ENCODE peak calls at places on chromosomes 13 and 19, in ten cellular contexts. I, H, S, W, T, E, Z, M, L and O are unnamed samples.
A peak's percentile ranks its signal among the peaks of the same experiment; 100 is the strongest.

GRCh38 chr13:44719857-44720671 is 143.9 kb upstream of the TSC22D1 start:
- DNase-seq in M (no peak), L (no peak), I (no peak), Z (no peak), T (no peak), E (peak; percentile 90), W (peak; percentile 91), S (peak; percentile 28), H (peak; percentile 88), O (peak; percentile 84)

GRCh38 chr19:10748924-10749434 is 31.1 kb downstream of the DNM2 start:
- DNase-seq in Z (no peak), T (no peak), I (no peak), E (peak; percentile 70), L (peak; percentile 66), W (peak; percentile 60), H (peak; percentile 46), S (no peak), M (no peak), O (peak; percentile 44)

GRCh38 chr19:33421368-33421767 is 47.9 kb downstream of the CEBPG start:
- DNase-seq in M (no peak), S (no peak), T (no peak), H (no peak), Z (no peak), L (no peak), W (no peak), I (no peak), E (no peak), O (no peak)

GRCh38 chr19:40139533-40140287 is 49.0 kb upstream of the ZNF780A start:
- DNase-seq in Z (no peak), L (peak; percentile 67), I (peak; percentile 44), M (no peak), H (peak; percentile 58), W (peak; percentile 71), E (peak; percentile 75), T (no peak), S (no peak), O (peak; percentile 76)

GRCh38 chr13:46633416-46633815 is 80.4 kb downstream of the LRCH1 start:
- DNase-seq in S (no peak), W (peak; percentile 66), E (peak; percentile 81), I (no peak), L (peak; percentile 48), M (no peak), Z (no peak), T (no peak), H (peak; percentile 77), O (peak; percentile 81)

GRCh38 chr13:59603646-59604045 is 560.1 kb downstream of the DIAPH3 start:
- DNase-seq in W (no peak), T (no peak), M (no peak), S (no peak), E (no peak), Z (no peak), I (no peak), L (no peak), H (no peak), O (no peak)

GRCh38 chr19:56111601-56112312 is 9.3 kb downstream of the ZNF787 start:
- DNase-seq in Z (no peak), S (peak; percentile 48), H (no peak), E (no peak), I (peak; percentile 70), M (no peak), T (no peak), W (no peak), L (no peak), O (no peak)

GRCh38 chr13:113122571-113123225 is at the start of gene F10:
- DNase-seq in I (no peak), T (peak; percentile 54), H (peak; percentile 63), W (peak; percentile 78), M (peak; percentile 62), L (no peak), Z (peak; percentile 84), E (peak; percentile 74), S (peak; percentile 47), O (peak; percentile 67)

GRCh38 chr13:112885782-112886268 is 83.2 kb upstream of the MCF2L start:
- DNase-seq in S (peak; percentile 75), E (peak; percentile 81), M (peak; percentile 65), L (peak; percentile 85), I (no peak), W (peak; percentile 91), H (peak; percentile 78), T (peak; percentile 83), Z (peak; percentile 100), O (peak; percentile 89)

GRCh38 chr19:3969435-3970312 is 1.2 kb downstream of the DAPK3 start:
- DNase-seq in T (peak; percentile 40), S (peak; percentile 60), I (no peak), M (peak; percentile 61), E (peak; percentile 78), L (peak; percentile 96), H (peak; percentile 87), Z (no peak), W (peak; percentile 79), O (peak; percentile 83)

DNA sequence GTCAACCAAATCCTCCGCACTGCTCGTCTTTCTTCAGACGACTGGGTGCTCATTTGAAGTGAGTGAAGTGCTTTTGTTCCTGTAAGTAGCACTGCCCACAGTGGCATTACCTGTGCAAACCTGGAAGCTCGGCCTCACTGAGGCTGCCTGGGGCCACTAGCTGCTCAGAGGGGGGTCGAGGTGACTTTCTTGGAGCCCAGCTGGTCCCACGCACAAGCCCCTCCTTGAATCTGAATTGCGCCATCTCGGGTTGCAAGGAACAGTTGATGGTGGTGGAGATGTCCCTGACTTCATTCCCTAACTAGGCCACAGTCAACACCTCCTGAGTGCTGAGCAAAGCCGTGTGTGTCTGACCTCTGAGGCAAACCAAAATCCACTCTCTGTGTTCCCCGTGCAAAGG is 79.3 kb upstream of the GPR183 start:
- DNase-seq in L (no peak), Z (peak; percentile 7), I (no peak), H (no peak), T (no peak), E (no peak), S (no peak), W (no peak), M (no peak), O (no peak)
- TF ChIP-seq CTCF in L (no peak), Z (no peak), I (no peak), H (no peak), T (no peak), E (no peak), S (no peak), W (no peak), M (no peak), O (no peak)

GRCh38 chr13:102944821-102945220 is 99.0 kb downstream of the ERCC5 start:
- DNase-seq in E (no peak), I (no peak), L (no peak), W (no peak), M (no peak), S (no peak), H (no peak), Z (no peak), T (no peak), O (no peak)

GRCh38 chr13:102940770-102941169 is 94.9 kb downstream of the ERCC5 start:
- DNase-seq in I (no peak), M (no peak), T (no peak), Z (no peak), S (no peak), W (no peak), H (no peak), E (no peak), L (no peak), O (no peak)

GRCh38 chr13:102945324-102945815 is 99.5 kb downstream of the ERCC5 start:
- DNase-seq in H (no peak), E (no peak), L (no peak), I (no peak), T (no peak), Z (no peak), M (no peak), W (no peak), S (no peak), O (no peak)

GRCh38 chr13:102935896-102936321 is 90.1 kb downstream of the ERCC5 start:
- DNase-seq in S (no peak), T (no peak), W (no peak), M (no peak), L (no peak), I (no peak), E (no peak), Z (no peak), H (no peak), O (no peak)

DNA sequence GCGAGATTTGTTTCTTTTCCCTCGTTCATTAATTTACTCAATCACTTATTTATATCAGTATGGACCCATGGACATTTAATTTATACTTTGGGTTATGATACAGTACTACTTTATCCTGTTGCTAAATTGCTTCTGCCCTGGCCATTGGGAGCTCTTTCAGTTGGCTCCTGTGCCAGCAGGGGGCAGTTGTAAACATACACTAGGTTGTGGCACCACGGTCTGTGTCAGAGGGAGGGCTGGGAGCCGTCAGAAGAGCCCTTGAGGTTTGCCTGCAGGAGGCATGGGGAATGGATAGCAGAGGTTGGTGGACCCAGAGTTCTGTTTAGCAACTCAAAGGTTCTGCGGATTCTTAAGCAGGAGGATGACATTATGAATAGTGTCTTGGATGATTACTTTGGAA is 94.3 kb downstream of the ERCC5 start:
- DNase-seq in E (no peak), L (no peak), I (no peak), W (no peak), H (no peak), S (no peak), M (no peak), T (peak; percentile 51), Z (peak; percentile 47), O (no peak)
- TF ChIP-seq CTCF in E (no peak), L (no peak), I (no peak), W (no peak), H (peak; percentile 7), S (no peak), M (no peak), T (no peak), Z (peak; percentile 49), O (no peak)

GRCh38 chr19:7440188-7440975 is 48.5 kb downstream of the PEX11G start:
- DNase-seq in S (no peak), E (no peak), M (no peak), T (no peak), W (no peak), Z (no peak), L (no peak), I (no peak), H (no peak), O (no peak)
- TF ChIP-seq CTCF in S (no peak), E (no peak), M (no peak), T (no peak), W (no peak), Z (no peak), L (no peak), I (no peak), H (no peak), O (no peak)

DNA sequence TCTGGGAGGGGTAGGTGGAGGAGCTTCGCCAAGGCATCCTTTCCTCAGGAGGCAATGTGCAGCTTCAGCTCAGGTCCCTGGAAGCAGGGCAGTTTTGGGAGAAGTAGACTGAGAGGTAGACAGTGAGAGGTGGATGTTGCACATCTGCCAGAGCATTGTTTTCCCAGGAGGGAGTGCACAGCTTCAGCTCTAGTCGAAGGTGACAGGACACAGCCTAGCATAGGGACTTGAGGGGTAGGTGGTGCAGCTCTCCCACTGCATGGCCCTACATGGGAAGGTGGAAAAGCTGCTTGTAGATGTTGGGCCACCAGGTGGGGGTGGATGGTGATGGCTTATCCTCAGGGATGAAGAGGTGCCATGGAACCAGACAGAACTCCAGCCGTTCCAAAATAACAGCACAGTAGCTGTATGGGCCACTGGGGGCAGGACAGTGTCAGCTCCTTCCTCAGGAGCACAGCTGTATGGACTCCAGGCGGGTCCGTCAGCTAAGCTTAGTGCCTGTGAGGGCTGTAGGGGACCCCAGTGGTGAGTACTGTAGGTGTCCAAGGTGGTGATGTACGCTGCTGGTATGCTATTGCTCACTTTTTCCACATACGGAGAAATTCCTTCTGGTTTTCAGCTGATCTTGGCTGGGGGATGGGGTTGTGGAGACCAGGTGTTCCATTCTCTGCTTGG is 17.4 kb upstream of the ZNF543 start:
- DNase-seq in W (no peak), E (no peak), Z (no peak), L (no peak), M (no peak), I (no peak), S (no peak), T (peak; percentile 24), H (no peak), O (no peak)
- TF ChIP-seq CTCF in W (peak; percentile 12), E (no peak), Z (no peak), L (no peak), M (no peak), I (no peak), S (no peak), T (no peak), H (no peak), O (no peak)